ENCODE peak calls at places on chromosomes 16 and 17, in six cellular contexts. M is K562, H is GM12878, Y is HepG2, X is H1, T is SK-N-SH. K is an unnamed sample.

GRCh38 chr16:14280541-14280940 is 209.4 kb downstream of the MRTFB start:
- DNase-seq in M (no peak), H (no peak), Y (no peak), X (no peak), T (no peak), K (no peak)

GRCh38 chr17:62565817-62566216 is 61.7 kb upstream of the MRC2 start:
- DNase-seq in M (no peak), H (no peak), Y (no peak), X (no peak), T (no peak), K (no peak)

GRCh38 chr16:23293016-23293415 is 9.1 kb upstream of the SCNN1B start:
- DNase-seq in M (no peak), H (peak), Y (no peak), X (no peak), T (no peak), K (no peak)

GRCh38 chr17:73028311-73028755 is 64.2 kb downstream of the SLC39A11 start:
- DNase-seq in M (no peak), H (no peak), Y (no peak), X (no peak), T (no peak), K (no peak)

GRCh38 chr17:58527949-58528348 is 13.5 kb upstream of the MTMR4 start:
- DNase-seq in M (no peak), H (no peak), Y (no peak), X (no peak), T (no peak), K (no peak)

GRCh38 chr17:47300718-47301117 is 23.0 kb upstream of the EFCAB13 start:
- DNase-seq in M (no peak), H (no peak), Y (no peak), X (no peak), T (no peak), K (no peak)

GRCh38 chr17:57461082-57461481 is 204.8 kb downstream of the MSI2 start:
- DNase-seq in M (no peak), H (no peak), Y (no peak), X (no peak), T (no peak), K (no peak)

GRCh38 chr17:64441772-64442549 is 7.0 kb upstream of the MILR1 start:
- DNase-seq in M (peak), H (no peak), Y (peak), X (no peak), T (no peak), K (peak)

GRCh38 chr17:17440938-17441730 is 35.7 kb upstream of the MED9 start:
- DNase-seq in M (no peak), H (no peak), Y (no peak), X (no peak), T (no peak), K (no peak)

GRCh38 chr17:52170963-52171572 is 12.6 kb upstream of the CA10 start:
- DNase-seq in M (peak), H (no peak), Y (peak), X (no peak), T (peak), K (no peak)

GRCh38 chr17:31392002-31392855 is 754 bp downstream of the RAB11FIP4 start:
- DNase-seq in M (no peak), H (no peak), Y (no peak), X (peak), T (peak), K (no peak)

GRCh38 chr17:31393749-31394146 is 2.3 kb downstream of the RAB11FIP4 start:
- DNase-seq in M (no peak), H (no peak), Y (no peak), X (no peak), T (no peak), K (no peak)

GRCh38 chr17:31391496-31391949 is at the start of gene RAB11FIP4:
- DNase-seq in M (peak), H (no peak), Y (no peak), X (peak), T (peak), K (no peak)

GRCh38 chr17:31394544-31394943 is 3.1 kb downstream of the RAB11FIP4 start:
- DNase-seq in M (peak), H (no peak), Y (peak), X (peak), T (no peak), K (peak)

DNA sequence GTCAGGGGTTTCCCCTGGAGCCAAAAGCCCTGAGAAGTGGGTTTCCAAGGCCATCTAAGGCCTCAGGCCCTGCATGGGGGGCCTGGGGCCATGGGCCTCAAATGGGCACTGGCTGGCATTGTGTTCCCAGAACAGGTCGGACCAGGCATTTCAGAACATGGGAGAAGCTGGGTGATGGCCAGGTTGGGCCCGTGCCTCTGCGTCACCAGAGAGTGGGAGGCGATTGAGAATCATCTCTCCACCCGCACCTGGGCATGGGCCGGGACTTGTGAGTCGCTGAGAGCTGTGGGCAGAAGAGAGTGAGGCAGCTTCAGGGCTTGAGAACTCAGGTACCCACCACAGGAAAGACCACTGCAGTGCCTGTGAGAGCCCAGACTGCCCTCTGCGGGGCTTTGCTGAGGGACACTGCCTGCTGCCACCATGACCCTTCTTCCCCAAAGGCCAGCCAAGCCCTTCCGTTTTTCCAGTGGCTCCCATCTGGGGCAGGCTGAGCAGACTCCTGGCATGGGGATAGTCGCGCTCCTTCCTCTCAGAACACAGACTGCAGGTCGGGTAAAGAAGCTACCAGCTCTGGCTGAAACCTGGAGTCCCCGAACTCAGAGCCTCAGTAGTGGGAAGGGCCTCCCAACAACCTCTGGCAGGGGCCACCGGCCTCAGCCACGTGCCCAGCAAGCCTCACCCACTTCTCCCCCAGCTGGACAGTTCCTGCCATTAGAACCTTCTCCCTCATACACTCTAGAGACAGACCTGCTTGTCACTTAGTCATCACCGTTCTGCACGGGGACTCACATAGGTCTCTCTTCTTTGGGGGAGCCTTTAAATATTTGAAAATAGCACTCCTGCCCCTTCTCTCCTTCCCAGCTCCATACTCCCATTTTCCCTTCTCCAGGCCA is 1.6 kb downstream of the RAB11FIP4 start:
- DNase-seq in M (no peak), H (no peak), Y (no peak), X (peak), T (no peak), K (no peak)
- TF ChIP-seq GABPA in M (no peak), H (no peak), Y (no peak), X (no peak), T (no peak), K (no peak)

GRCh38 chr16:55835578-55835977 is 2.7 kb upstream of the CES1 start:
- DNase-seq in M (no peak), H (no peak), Y (peak), X (no peak), T (peak), K (peak)
- TF ChIP-seq GABPA in M (no peak), H (no peak), Y (no peak), X (no peak), T (no peak), K (no peak)

DNA sequence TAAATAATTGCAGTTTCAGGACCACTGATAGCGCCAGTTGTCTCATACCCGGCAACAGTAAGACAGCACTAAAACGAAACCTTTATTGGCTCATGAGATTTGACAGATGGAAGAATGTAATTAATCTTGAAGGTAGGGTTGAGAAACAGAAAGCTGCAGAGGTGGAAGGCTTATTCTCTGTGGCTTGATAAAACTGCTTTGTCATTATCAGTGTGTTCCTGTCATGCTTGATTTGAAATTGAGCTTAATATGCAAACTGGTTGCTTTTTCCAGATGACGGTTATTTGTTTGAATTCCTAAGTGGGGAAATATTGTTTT is 1.3 kb downstream of the ATP6V0A1 start:
- DNase-seq in M (peak), H (no peak), Y (no peak), X (no peak), T (peak), K (no peak)
- TF ChIP-seq GABPA in M (no peak), H (no peak), Y (no peak), X (no peak), T (no peak), K (no peak)

GRCh38 chr16:3674513-3675295 is 20.2 kb downstream of the DNASE1 start:
- DNase-seq in M (no peak), H (no peak), Y (no peak), X (no peak), T (no peak), K (no peak)

GRCh38 chr16:3672571-3673041 is 18.1 kb downstream of the DNASE1 start:
- DNase-seq in M (no peak), H (no peak), Y (no peak), X (no peak), T (no peak), K (no peak)

GRCh38 chr16:3673201-3673600 is 18.7 kb downstream of the DNASE1 start:
- DNase-seq in M (no peak), H (no peak), Y (no peak), X (no peak), T (no peak), K (no peak)

GRCh38 chr16:3675601-3676130 is 21.2 kb downstream of the DNASE1 start:
- DNase-seq in M (no peak), H (no peak), Y (no peak), X (no peak), T (peak), K (no peak)

DNA sequence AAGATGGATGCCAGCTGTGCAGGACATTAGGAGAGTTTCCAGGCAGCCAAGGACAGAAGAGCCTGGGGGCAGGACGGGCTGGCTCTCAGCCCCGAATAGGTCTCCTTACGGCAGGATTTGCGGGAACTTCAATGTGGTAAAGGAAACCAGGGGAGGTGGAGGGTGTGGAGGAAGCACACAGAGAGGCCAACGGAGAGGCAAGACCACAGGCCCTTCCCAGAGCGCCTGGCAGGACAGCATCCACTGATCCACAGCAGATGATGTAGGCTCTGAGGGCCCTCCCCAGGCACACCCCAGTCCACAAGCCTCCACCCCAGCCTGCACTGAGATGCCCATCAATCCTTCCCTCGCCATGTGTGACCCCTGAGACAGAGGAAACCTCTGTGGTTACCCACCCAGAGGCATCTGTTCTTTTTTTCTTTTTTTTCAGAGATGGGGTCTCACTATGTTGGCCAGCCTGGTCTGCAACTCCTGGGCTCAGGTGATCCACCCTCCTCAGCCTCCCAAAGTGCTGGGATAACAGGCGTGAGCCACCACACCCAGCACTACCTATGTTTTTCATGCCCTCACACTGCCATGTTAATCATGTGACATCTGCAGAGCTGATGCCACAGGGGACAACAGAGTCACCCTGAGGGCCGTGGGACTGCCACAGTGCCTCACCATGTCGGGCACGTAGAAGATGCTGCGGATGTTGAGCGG is 19.3 kb downstream of the DNASE1 start:
- DNase-seq in M (no peak), H (no peak), Y (no peak), X (no peak), T (no peak), K (no peak)
- TF ChIP-seq GABPA in M (no peak), H (no peak), Y (no peak), X (no peak), T (no peak), K (no peak)

GRCh38 chr17:81406117-81406953 is 11.1 kb downstream of the BAHCC1 start:
- DNase-seq in M (no peak), H (no peak), Y (no peak), X (no peak), T (peak), K (no peak)

GRCh38 chr17:81410852-81411251 is 15.6 kb downstream of the BAHCC1 start:
- DNase-seq in M (no peak), H (no peak), Y (no peak), X (no peak), T (no peak), K (no peak)

GRCh38 chr17:81408049-81408448 is 12.8 kb downstream of the BAHCC1 start:
- DNase-seq in M (no peak), H (no peak), Y (no peak), X (no peak), T (no peak), K (no peak)

GRCh38 chr17:81411305-81411704 is 16.0 kb downstream of the BAHCC1 start:
- DNase-seq in M (no peak), H (no peak), Y (no peak), X (no peak), T (no peak), K (no peak)

DNA sequence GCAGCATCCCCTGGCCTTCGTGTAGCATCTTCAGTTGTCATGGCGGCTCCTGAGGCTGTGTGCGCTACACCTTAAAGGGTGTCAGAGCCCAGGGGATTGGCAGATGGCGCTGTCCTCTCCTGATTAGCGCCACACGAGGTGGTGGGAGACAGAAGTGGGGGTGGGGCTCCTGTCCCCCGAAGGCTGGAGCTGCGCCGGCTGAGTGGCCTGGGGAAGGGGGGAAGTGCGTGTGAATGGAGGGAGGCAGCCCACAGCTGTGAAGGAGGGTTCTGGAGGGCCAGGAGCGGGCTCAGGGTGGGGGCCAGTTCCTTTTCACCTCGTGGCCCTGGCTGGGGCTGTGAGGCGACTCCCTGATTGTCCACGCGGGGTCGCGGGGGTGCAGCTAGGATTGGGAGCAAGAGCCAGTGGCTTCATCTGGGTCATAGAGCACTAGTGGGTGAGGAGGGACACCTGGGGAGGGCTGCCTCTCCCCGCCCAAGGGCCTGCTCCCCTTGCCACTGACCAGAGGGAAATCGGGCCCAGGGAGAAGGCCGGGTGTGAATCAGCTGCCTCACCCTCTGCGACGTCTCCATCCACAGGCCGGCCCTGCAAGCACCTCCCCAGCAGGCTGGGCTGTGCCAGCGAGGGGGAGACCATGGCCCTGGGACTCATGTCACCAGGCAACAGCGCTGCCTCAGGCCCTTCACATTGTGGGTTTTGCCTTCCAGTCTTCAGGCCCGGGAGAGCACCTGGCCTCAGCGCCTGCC is 14.1 kb downstream of the BAHCC1 start:
- DNase-seq in M (peak), H (no peak), Y (no peak), X (no peak), T (peak), K (no peak)
- TF ChIP-seq GABPA in M (no peak), H (no peak), Y (no peak), X (no peak), T (no peak), K (no peak)

GRCh38 chr17:4175921-4176802 is 33.2 kb downstream of the CYB5D2 start:
- DNase-seq in M (no peak), H (no peak), Y (no peak), X (no peak), T (no peak), K (no peak)
- TF ChIP-seq GABPA in M (no peak), H (no peak), Y (no peak), X (no peak), T (no peak), K (no peak)

GRCh38 chr17:352421-353212 is at the start of gene RPH3AL:
- DNase-seq in M (no peak), H (no peak), Y (peak), X (no peak), T (no peak), K (no peak)
- TF ChIP-seq GABPA in M (no peak), H (no peak), Y (no peak), X (no peak), T (no peak), K (no peak)

GRCh38 chr17:40545660-40546059 is 19.6 kb downstream of the CCR7 start:
- DNase-seq in M (no peak), H (no peak), Y (no peak), X (no peak), T (no peak), K (no peak)

GRCh38 chr17:40540448-40540847 is 24.8 kb downstream of the CCR7 start:
- DNase-seq in M (no peak), H (no peak), Y (no peak), X (no peak), T (no peak), K (no peak)

GRCh38 chr17:40541060-40541872 is 24.0 kb downstream of the CCR7 start:
- DNase-seq in M (peak), H (no peak), Y (peak), X (no peak), T (no peak), K (no peak)

GRCh38 chr17:40541873-40542561 is 23.3 kb downstream of the CCR7 start:
- DNase-seq in M (no peak), H (no peak), Y (no peak), X (no peak), T (no peak), K (no peak)

DNA sequence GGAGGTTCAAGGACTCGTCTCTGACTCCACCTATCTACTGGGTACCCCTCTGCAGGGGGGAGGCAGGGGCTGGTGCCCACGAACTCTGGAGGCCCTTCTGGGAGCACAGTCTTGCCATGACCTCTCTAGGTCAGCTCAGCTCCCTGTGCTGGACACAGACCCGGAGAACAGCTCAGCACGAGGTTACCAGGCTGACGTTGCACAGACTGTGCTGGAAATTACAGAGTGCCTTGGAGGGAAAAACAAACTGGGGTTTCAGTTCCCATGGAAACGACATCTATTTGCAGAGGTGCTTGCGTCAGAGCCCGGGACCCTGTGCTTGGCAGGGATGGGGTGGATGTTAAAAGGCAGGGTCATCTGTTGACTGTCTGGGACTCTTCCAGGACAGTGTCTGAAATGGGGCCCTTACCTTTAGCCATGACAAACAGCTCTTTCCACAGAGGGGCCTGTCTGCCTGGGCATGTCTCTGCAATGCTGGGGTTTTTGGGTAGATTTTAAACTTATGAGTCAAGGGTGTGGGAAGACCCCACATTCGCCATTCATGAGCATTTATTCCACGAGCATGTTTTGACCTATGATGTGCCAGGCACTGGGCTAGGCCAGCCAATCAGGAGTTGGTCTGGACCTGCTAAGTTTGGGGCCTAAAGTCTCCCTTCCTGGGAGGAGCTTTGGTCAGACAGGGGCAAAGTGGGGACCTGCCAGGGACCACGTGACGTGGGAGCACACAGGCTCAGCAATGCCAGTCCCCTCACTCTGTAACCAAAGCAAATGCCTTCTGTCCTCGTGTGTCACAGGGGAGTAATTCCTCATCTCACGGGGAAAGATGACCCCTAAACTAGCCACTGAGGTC is 22.5 kb downstream of the CCR7 start:
- DNase-seq in M (no peak), H (no peak), Y (peak), X (no peak), T (peak), K (no peak)
- TF ChIP-seq GABPA in M (no peak), H (no peak), Y (no peak), X (no peak), T (no peak), K (no peak)

GRCh38 chr17:48543854-48544355 is 1.0 kb downstream of the HOXB2 start:
- DNase-seq in M (no peak), H (no peak), Y (no peak), X (no peak), T (no peak), K (no peak)
- TF ChIP-seq GABPA in M (no peak), H (no peak), Y (no peak), X (no peak), T (no peak), K (no peak)

GRCh38 chr17:79174905-79175856 is 100.6 kb downstream of the ENGASE start:
- DNase-seq in M (no peak), H (no peak), Y (no peak), X (no peak), T (no peak), K (no peak)
- TF ChIP-seq GABPA in M (no peak), H (no peak), Y (peak), X (no peak), T (no peak), K (no peak)

K was measured in HL-60.